ENCODE peak calls at places on chromosomes 2 and 18, in four cellular contexts. One of them, this sample, is unnamed.

GRCh38 chr18:50727721-50728470 is 91.9 kb downstream of the MRO start:
- DNase-seq in WTC11: no peak
- DNase-seq in T-helper 2 cell: no peak
- DNase-seq in cerebellum: peak
- DNase-seq in this sample: no peak

GRCh38 chr2:64626963-64627760 is 26.6 kb downstream of the SERTAD2 start:
- DNase-seq in WTC11: no peak
- DNase-seq in T-helper 2 cell: no peak
- DNase-seq in cerebellum: no peak
- DNase-seq in this sample: no peak

GRCh38 chr2:43611987-43612894 is 16.4 kb upstream of the THADA start:
- DNase-seq in WTC11: peak
- DNase-seq in T-helper 2 cell: peak
- DNase-seq in cerebellum: peak
- DNase-seq in this sample: peak

GRCh38 chr2:222709191-222709891 is 37.9 kb downstream of the MOGAT1 start:
- DNase-seq in WTC11: peak
- DNase-seq in T-helper 2 cell: no peak
- DNase-seq in cerebellum: peak
- DNase-seq in this sample: peak

GRCh38 chr2:240919161-240919781 is 13.1 kb downstream of the CROCC2 start:
- DNase-seq in WTC11: no peak
- DNase-seq in T-helper 2 cell: no peak
- DNase-seq in cerebellum: no peak
- DNase-seq in this sample: no peak

GRCh38 chr2:9113262-9113661 is 93.3 kb upstream of the ASAP2 start:
- DNase-seq in WTC11: no peak
- DNase-seq in T-helper 2 cell: no peak
- DNase-seq in cerebellum: no peak
- DNase-seq in this sample: no peak

GRCh38 chr18:45282101-45282812 is 333.0 kb upstream of the SLC14A2 start:
- DNase-seq in WTC11: no peak
- DNase-seq in T-helper 2 cell: no peak
- DNase-seq in cerebellum: no peak
- DNase-seq in this sample: no peak

GRCh38 chr2:238238766-238239551 is 879 bp downstream of the HES6 start:
- DNase-seq in WTC11: no peak
- DNase-seq in T-helper 2 cell: no peak
- DNase-seq in cerebellum: no peak
- DNase-seq in this sample: no peak

GRCh38 chr18:10169064-10169562 is 255.3 kb downstream of the VAPA start:
- DNase-seq in WTC11: no peak
- DNase-seq in T-helper 2 cell: no peak
- DNase-seq in cerebellum: no peak
- DNase-seq in this sample: no peak

GRCh38 chr2:119366161-119366648 is 429 bp downstream of the C2orf76 start:
- DNase-seq in WTC11: no peak
- DNase-seq in T-helper 2 cell: no peak
- DNase-seq in cerebellum: no peak
- DNase-seq in this sample: no peak

GRCh38 chr2:190267302-190267701 is 52.3 kb downstream of the HIBCH start:
- DNase-seq in WTC11: no peak
- DNase-seq in T-helper 2 cell: no peak
- DNase-seq in cerebellum: no peak
- DNase-seq in this sample: no peak

GRCh38 chr2:176094307-176094706 is 1.8 kb downstream of the HOXD13 start:
- DNase-seq in WTC11: no peak
- DNase-seq in T-helper 2 cell: no peak
- DNase-seq in cerebellum: no peak
- DNase-seq in this sample: no peak

GRCh38 chr18:7617738-7618422 is 50.8 kb downstream of the PTPRM start:
- DNase-seq in WTC11: no peak
- DNase-seq in T-helper 2 cell: no peak
- DNase-seq in cerebellum: no peak
- DNase-seq in this sample: no peak

GRCh38 chr2:98468621-98469236 is 24.1 kb downstream of the INPP4A start:
- DNase-seq in WTC11: no peak
- DNase-seq in T-helper 2 cell: peak
- DNase-seq in cerebellum: no peak
- DNase-seq in this sample: peak

GRCh38 chr2:82591718-82592117 is 1867.4 kb downstream of the SUCLG1 start:
- DNase-seq in WTC11: no peak
- DNase-seq in T-helper 2 cell: no peak
- DNase-seq in cerebellum: no peak
- DNase-seq in this sample: no peak